ENCODE peak calls at places on chromosomes 7 and 10, in nine cellular contexts. G is prostate gland, J is cardiac muscle cell, C is Panc1, R is fibroblast of lung, X is neural progenitor cell, P is ovary, S is hepatocyte, M is mammary epithelial cell. E is an unnamed sample. For H3K4me1, the result is how much of the 10 kb centered on the place peaks cover.

GRCh38 chr7:23907012-23907411 is 197.0 kb downstream of the STK31 start:
- DNase-seq in G (no peak), J (peak), C (no peak), R (no peak), X (no peak), P (no peak), S (no peak), M (peak), E (no peak)

GRCh38 chr10:76080406-76080805 is 649.0 kb downstream of the LRMDA start:
- DNase-seq in G (no peak), J (peak), C (no peak), R (peak), X (no peak), P (no peak), S (no peak), M (peak), E (no peak)

GRCh38 chr10:125231116-125231812 is 70.9 kb upstream of the CTBP2 start:
- DNase-seq in G (no peak), J (peak), C (no peak), R (peak), X (no peak), P (no peak), S (peak), M (peak), E (no peak)

GRCh38 chr10:32244011-32244410 is 102.9 kb downstream of the EPC1 start:
- DNase-seq in G (no peak), J (no peak), C (no peak), R (no peak), X (no peak), P (no peak), S (no peak), M (no peak), E (no peak)

GRCh38 chr10:91012502-91012901 is 91.6 kb upstream of the ANKRD1 start:
- DNase-seq in G (no peak), J (no peak), C (no peak), R (no peak), X (no peak), P (no peak), S (no peak), M (no peak), E (no peak)

GRCh38 chr7:155236386-155236785 is 61.3 kb upstream of the INSIG1 start:
- DNase-seq in G (no peak), J (no peak), C (no peak), R (no peak), X (no peak), P (no peak), S (no peak), M (no peak), E (no peak)

GRCh38 chr10:120632936-120633335 is 175.9 kb downstream of the PLPP4 start:
- DNase-seq in G (no peak), J (no peak), C (no peak), R (no peak), X (no peak), P (no peak), S (no peak), M (no peak), E (no peak)

GRCh38 chr7:44587843-44588711 is 6.0 kb upstream of the TMED4 start:
- DNase-seq in G (peak), J (peak), C (peak), R (peak), X (no peak), P (no peak), S (peak), M (peak), E (no peak)

GRCh38 chr10:3451516-3452185 is 279.1 kb upstream of the PITRM1 start:
- DNase-seq in G (no peak), J (no peak), C (no peak), R (no peak), X (no peak), P (no peak), S (no peak), M (no peak), E (no peak)

GRCh38 chr10:1654811-1655356 is 82.4 kb downstream of the ADARB2 start:
- DNase-seq in G (no peak), J (no peak), C (no peak), R (no peak), X (peak), P (no peak), S (no peak), M (no peak), E (no peak)

GRCh38 chr7:24498439-24498838 is 74.8 kb upstream of the PALS2 start:
- DNase-seq in G (no peak), J (no peak), C (no peak), R (no peak), X (no peak), P (no peak), S (no peak), M (no peak), E (no peak)

GRCh38 chr10:22682237-22683192 is 31.9 kb downstream of the PIP4K2A start:
- DNase-seq in G (no peak), J (peak), C (peak), R (peak), X (no peak), P (no peak), S (no peak), M (peak), E (no peak)

GRCh38 chr10:69092959-69093850 is 5.3 kb downstream of the SRGN start:
- DNase-seq in G (peak), J (peak), C (peak), R (peak), X (peak), P (peak), S (peak), M (peak), E (peak)

GRCh38 chr7:63047061-63047460 is 951.6 kb upstream of the ZNF722 start:
- DNase-seq in G (no peak), J (no peak), C (no peak), R (no peak), X (no peak), P (no peak), S (no peak), M (no peak), E (no peak)

GRCh38 chr7:17239683-17240521 is 58.5 kb upstream of the AHR start:
- DNase-seq in G (no peak), J (peak), C (no peak), R (peak), X (no peak), P (no peak), S (peak), M (peak), E (no peak)

GRCh38 chr10:77631241-77631640 is 6.4 kb downstream of the KCNMA1 start:
- DNase-seq in G (no peak), J (no peak), C (no peak), R (no peak), X (no peak), P (no peak), S (no peak), M (no peak), E (no peak)

GRCh38 chr7:155700847-155701246 is 56.4 kb downstream of the RBM33 start:
- DNase-seq in G (no peak), J (no peak), C (no peak), R (no peak), X (no peak), P (no peak), S (no peak), M (no peak), E (no peak)

GRCh38 chr7:128394904-128395496 is 14.8 kb downstream of the IMPDH1 start:
- DNase-seq in G (no peak), J (no peak), C (no peak), R (no peak), X (no peak), P (no peak), S (no peak), M (no peak), E (no peak)

GRCh38 chr10:67612577-67613537 is 83.1 kb downstream of the CTNNA3 start:
- DNase-seq in G (no peak), J (peak), C (no peak), R (peak), X (no peak), P (no peak), S (no peak), M (peak), E (no peak)

GRCh38 chr10:112475565-112476233 is 28.7 kb downstream of the VTI1A start:
- DNase-seq in G (no peak), J (peak), C (no peak), R (peak), X (no peak), P (no peak), S (no peak), M (no peak), E (no peak)

GRCh38 chr7:134419085-134419484 is 39.8 kb downstream of the AKR1B1 start:
- DNase-seq in G (no peak), J (no peak), C (no peak), R (no peak), X (no peak), P (no peak), S (no peak), M (no peak), E (no peak)

GRCh38 chr10:43689618-43689954 is 40.9 kb upstream of the ZNF32 start:
- DNase-seq in G (peak), J (peak), C (no peak), R (peak), X (peak), P (peak), S (peak), M (no peak), E (peak)

GRCh38 chr10:52923520-52923919 is 150.9 kb upstream of the MBL2 start:
- DNase-seq in G (no peak), J (no peak), C (no peak), R (no peak), X (no peak), P (no peak), S (no peak), M (no peak), E (no peak)

GRCh38 chr10:113085776-113086175 is 135.7 kb downstream of the TCF7L2 start:
- DNase-seq in G (no peak), J (no peak), C (no peak), R (no peak), X (no peak), P (no peak), S (no peak), M (no peak), E (no peak)

GRCh38 chr10:103433858-103434257 is 18.3 kb downstream of the CALHM2 start:
- DNase-seq in G (no peak), J (peak), C (no peak), R (no peak), X (no peak), P (peak), S (no peak), M (no peak), E (no peak)

GRCh38 chr10:42963302-42963701 is 113.6 kb upstream of the RET start:
- DNase-seq in G (no peak), J (no peak), C (no peak), R (no peak), X (no peak), P (no peak), S (no peak), M (no peak), E (peak)

GRCh38 chr10:61950449-61951143 is 49.1 kb downstream of the ARID5B start:
- DNase-seq in G (no peak), J (no peak), C (no peak), R (no peak), X (no peak), P (no peak), S (no peak), M (no peak), E (no peak)

GRCh38 chr7:28503396-28503795 is 91.1 kb downstream of the CREB5 start:
- DNase-seq in G (no peak), J (no peak), C (no peak), R (no peak), X (no peak), P (no peak), S (no peak), M (no peak), E (no peak)

GRCh38 chr10:78692071-78692470 is 376.7 kb upstream of the ZMIZ1 start:
- DNase-seq in G (no peak), J (no peak), C (no peak), R (no peak), X (no peak), P (no peak), S (no peak), M (no peak), E (no peak)

GRCh38 chr7:136677456-136678365 is 190.7 kb upstream of the CHRM2 start:
- DNase-seq in G (no peak), J (peak), C (no peak), R (peak), X (no peak), P (no peak), S (no peak), M (peak), E (no peak)

GRCh38 chr10:109454691-109455090 is 468.6 kb downstream of the XPNPEP1 start:
- DNase-seq in G (no peak), J (no peak), C (no peak), R (no peak), X (no peak), P (no peak), S (no peak), M (no peak), E (no peak)

GRCh38 chr10:85851300-85851699 is 515.3 kb downstream of the GRID1 start:
- DNase-seq in G (no peak), J (peak), C (no peak), R (no peak), X (no peak), P (no peak), S (peak), M (no peak), E (no peak)

GRCh38 chr7:137994091-137994688 is 7.7 kb downstream of the CREB3L2 start:
- DNase-seq in G (no peak), J (peak), C (no peak), R (no peak), X (no peak), P (no peak), S (peak), M (no peak), E (no peak)

GRCh38 chr10:99533496-99534455 is 1.0 kb downstream of the NKX2-3 start:
- DNase-seq in G (no peak), J (no peak), C (no peak), R (no peak), X (peak), P (no peak), S (no peak), M (no peak), E (no peak)

GRCh38 chr10:71749396-71749795 is 23.9 kb downstream of the VSIR start:
- DNase-seq in G (no peak), J (no peak), C (no peak), R (no peak), X (no peak), P (peak), S (no peak), M (no peak), E (no peak)

GRCh38 chr10:71748671-71749191 is 24.6 kb downstream of the VSIR start:
- DNase-seq in G (no peak), J (peak), C (no peak), R (no peak), X (no peak), P (peak), S (no peak), M (no peak), E (peak)

GRCh38 chr10:71747039-71747807 is 26.1 kb downstream of the VSIR start:
- DNase-seq in G (no peak), J (no peak), C (no peak), R (no peak), X (no peak), P (peak), S (no peak), M (peak), E (no peak)

GRCh38 chr10:71746344-71747037 is 26.8 kb downstream of the VSIR start:
- DNase-seq in G (no peak), J (peak), C (no peak), R (no peak), X (peak), P (peak), S (peak), M (no peak), E (no peak)

GRCh38 chr10:71747808-71748523 is 25.4 kb downstream of the VSIR start:
- DNase-seq in G (no peak), J (no peak), C (no peak), R (no peak), X (no peak), P (peak), S (no peak), M (no peak), E (no peak)
- H3K4me3 ChIP-seq in G (no peak), J (no peak), C (no peak), R (no peak), X (no peak), P (no peak), S (no peak), M (no peak), E (no peak)

GRCh38 chr10:88865281-88865876 is 13.7 kb upstream of the ANKRD22 start:
- DNase-seq in G (peak), J (peak), C (no peak), R (peak), X (no peak), P (no peak), S (no peak), M (peak), E (no peak)
- TF ChIP-seq CTCF in G (peak), J (peak), C (peak), R (peak), X (peak), P (no peak), S (peak), M (peak), E (no peak)

GRCh38 chr7:55569797-55570196 is 2.5 kb downstream of the VOPP1 start:
- DNase-seq in G (no peak), J (no peak), C (no peak), R (no peak), X (no peak), P (no peak), S (no peak), M (no peak), E (no peak)

GRCh38 chr7:55567495-55568070 is 4.7 kb downstream of the VOPP1 start:
- DNase-seq in G (no peak), J (no peak), C (no peak), R (no peak), X (no peak), P (no peak), S (no peak), M (no peak), E (no peak)

GRCh38 chr7:55569269-55569663 is 3.0 kb downstream of the VOPP1 start:
- DNase-seq in G (no peak), J (no peak), C (no peak), R (no peak), X (no peak), P (no peak), S (no peak), M (no peak), E (no peak)

GRCh38 chr7:55570218-55570873 is 2.0 kb downstream of the VOPP1 start:
- DNase-seq in G (no peak), J (no peak), C (no peak), R (no peak), X (no peak), P (no peak), S (no peak), M (no peak), E (no peak)

GRCh38 chr7:55568613-55569268 is 3.6 kb downstream of the VOPP1 start:
- DNase-seq in G (no peak), J (peak), C (no peak), R (peak), X (no peak), P (no peak), S (no peak), M (no peak), E (no peak)
- H3K4me1 ChIP-seq in G (under half), J (under half), C (half or more), R (under half), X (under half), P (under half), S (under half), M (under half), E (under half)

GRCh38 chr10:122019414-122019975 is 30.5 kb downstream of the TACC2 start:
- DNase-seq in G (peak), J (no peak), C (no peak), R (no peak), X (peak), P (no peak), S (peak), M (peak), E (no peak)
- H3K4me3 ChIP-seq in G (peak), J (no peak), C (peak), R (no peak), X (peak), P (no peak), S (no peak), M (peak), E (peak)

DNA sequence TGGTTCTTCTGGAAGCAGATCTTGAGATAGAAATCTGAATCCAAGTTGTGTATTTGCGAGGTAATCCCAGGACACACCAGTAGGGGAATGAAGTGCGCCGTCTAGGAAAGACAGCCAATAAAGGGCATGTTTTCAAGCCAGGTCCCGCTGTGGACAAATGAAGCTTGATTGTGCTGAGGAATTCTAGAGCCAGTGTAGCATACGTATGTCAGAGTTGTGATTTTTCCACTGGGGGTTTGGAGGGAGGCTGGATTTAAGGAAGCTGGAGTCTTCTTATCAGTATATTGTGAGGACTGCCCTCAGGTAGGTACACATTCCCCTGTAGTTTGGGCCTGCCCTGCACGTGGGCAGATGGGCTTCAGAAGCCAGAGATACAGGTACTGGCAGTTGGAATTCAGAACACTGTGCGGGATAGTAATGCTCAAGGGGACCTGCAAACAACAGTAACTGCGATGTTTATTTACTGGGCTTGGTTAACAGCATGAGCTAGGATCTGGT is 50.9 kb downstream of the GALNT11 start:
- DNase-seq in G (no peak), J (peak), C (peak), R (peak), X (peak), P (no peak), S (peak), M (no peak), E (no peak)
- TF ChIP-seq CTCF in G (peak), J (peak), C (peak), R (peak), X (peak), P (no peak), S (peak), M (peak), E (no peak)

GRCh38 chr10:13719411-13719810 is 132.6 kb downstream of the PRPF18 start:
- DNase-seq in G (peak), J (no peak), C (no peak), R (peak), X (no peak), P (no peak), S (no peak), M (no peak), E (no peak)

GRCh38 chr10:13722747-13723657 is 136.2 kb downstream of the PRPF18 start:
- DNase-seq in G (no peak), J (no peak), C (no peak), R (no peak), X (no peak), P (no peak), S (no peak), M (no peak), E (no peak)

GRCh38 chr10:13718820-13719219 is 132.1 kb downstream of the PRPF18 start:
- DNase-seq in G (no peak), J (no peak), C (no peak), R (no peak), X (no peak), P (no peak), S (no peak), M (no peak), E (no peak)

GRCh38 chr10:13721486-13721885 is 134.7 kb downstream of the PRPF18 start:
- DNase-seq in G (no peak), J (no peak), C (no peak), R (no peak), X (no peak), P (no peak), S (no peak), M (no peak), E (no peak)

GRCh38 chr10:13720699-13721098 is 133.9 kb downstream of the PRPF18 start:
- DNase-seq in G (no peak), J (no peak), C (no peak), R (no peak), X (no peak), P (no peak), S (no peak), M (no peak), E (no peak)
- H3K4me1 ChIP-seq in G (under half), J (under half), C (under half), R (under half), X (under half), P (under half), S (under half), M (under half), E (under half)

DNA sequence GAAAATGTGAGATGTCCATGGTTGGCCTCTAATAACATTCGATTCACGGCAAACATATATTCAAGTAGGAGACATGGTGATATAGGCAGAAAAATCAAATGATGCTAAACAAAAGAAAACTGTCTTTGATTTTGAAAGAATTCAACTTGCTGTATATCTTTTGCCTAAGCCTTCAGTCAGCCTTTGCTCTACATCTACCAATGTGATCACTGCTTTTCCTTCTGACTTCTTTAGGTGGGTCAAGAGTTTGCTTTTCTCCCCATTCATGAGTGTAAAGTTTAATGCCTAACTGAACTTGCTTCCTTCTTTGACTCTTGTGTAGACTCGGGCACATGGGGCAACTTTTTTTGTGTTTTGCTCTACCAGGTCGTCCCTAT is 417 bp upstream of the HIF1AN start:
- DNase-seq in G (no peak), J (no peak), C (no peak), R (no peak), X (no peak), P (no peak), S (no peak), M (no peak), E (no peak)
- H3K4me3 ChIP-seq in G (peak), J (peak), C (peak), R (peak), X (peak), P (peak), S (peak), M (peak), E (peak)